ENCODE peak calls at places on chromosomes 3 and 15, in ten cellular contexts. One of them, this sample, is unnamed.

GRCh38 chr3:103388214-103388613 is 953.4 kb downstream of the ZPLD1 start:
- DNase-seq in H9: no peak
- DNase-seq in spleen: no peak
- DNase-seq in neuronal stem cell: no peak
- DNase-seq in Karpas-422: no peak
- DNase-seq in heart right ventricle: no peak
- DNase-seq in WERI-Rb-1: no peak
- DNase-seq in AG04450: peak; percentile 37
- DNase-seq in H1: no peak
- DNase-seq in naive thymus-derived CD4-positive, alpha-beta T cell: no peak
- DNase-seq in this sample: no peak

GRCh38 chr3:170978335-170978745 is 48.2 kb downstream of the SLC2A2 start:
- DNase-seq in AG04450: no peak
- DNase-seq in neuronal stem cell: no peak
- DNase-seq in H1: no peak
- DNase-seq in naive thymus-derived CD4-positive, alpha-beta T cell: no peak
- DNase-seq in H9: no peak
- DNase-seq in Karpas-422: no peak
- DNase-seq in spleen: no peak
- DNase-seq in heart right ventricle: no peak
- DNase-seq in WERI-Rb-1: no peak
- DNase-seq in this sample: no peak

GRCh38 chr15:88061452-88061851 is 195.1 kb downstream of the NTRK3 start:
- DNase-seq in heart right ventricle: no peak
- DNase-seq in WERI-Rb-1: no peak
- DNase-seq in AG04450: no peak
- DNase-seq in H9: no peak
- DNase-seq in neuronal stem cell: no peak
- DNase-seq in naive thymus-derived CD4-positive, alpha-beta T cell: no peak
- DNase-seq in Karpas-422: no peak
- DNase-seq in H1: no peak
- DNase-seq in spleen: no peak
- DNase-seq in this sample: no peak

GRCh38 chr15:55357774-55358173 is 38.8 kb downstream of the PIGB start:
- DNase-seq in heart right ventricle: no peak
- DNase-seq in AG04450: peak; percentile 15
- DNase-seq in naive thymus-derived CD4-positive, alpha-beta T cell: no peak
- DNase-seq in neuronal stem cell: no peak
- DNase-seq in WERI-Rb-1: no peak
- DNase-seq in spleen: no peak
- DNase-seq in H9: no peak
- DNase-seq in Karpas-422: no peak
- DNase-seq in H1: no peak
- DNase-seq in this sample: no peak

GRCh38 chr3:69665026-69665739 is 74.1 kb upstream of the MITF start:
- DNase-seq in WERI-Rb-1: peak; percentile 58
- DNase-seq in spleen: no peak
- DNase-seq in neuronal stem cell: no peak
- DNase-seq in naive thymus-derived CD4-positive, alpha-beta T cell: no peak
- DNase-seq in AG04450: no peak
- DNase-seq in H1: no peak
- DNase-seq in heart right ventricle: no peak
- DNase-seq in Karpas-422: no peak
- DNase-seq in H9: no peak
- DNase-seq in this sample: no peak

GRCh38 chr3:185316740-185317407 is 46.1 kb upstream of the MAP3K13 start:
- DNase-seq in AG04450: no peak
- DNase-seq in naive thymus-derived CD4-positive, alpha-beta T cell: no peak
- DNase-seq in spleen: no peak
- DNase-seq in neuronal stem cell: no peak
- DNase-seq in heart right ventricle: no peak
- DNase-seq in H9: no peak
- DNase-seq in Karpas-422: no peak
- DNase-seq in WERI-Rb-1: no peak
- DNase-seq in H1: no peak
- DNase-seq in this sample: no peak

GRCh38 chr15:74725845-74726773 is 781 bp upstream of the CYP1A1 start:
- DNase-seq in H9: peak; percentile 73
- DNase-seq in WERI-Rb-1: peak; percentile 56
- DNase-seq in Karpas-422: no peak
- DNase-seq in H1: peak; percentile 81
- DNase-seq in naive thymus-derived CD4-positive, alpha-beta T cell: peak; percentile 22
- DNase-seq in neuronal stem cell: peak; percentile 57
- DNase-seq in heart right ventricle: peak; percentile 61
- DNase-seq in AG04450: no peak
- DNase-seq in spleen: peak; percentile 85
- DNase-seq in this sample: peak; percentile 33

GRCh38 chr3:127220497-127220896 is 27.6 kb downstream of the PRR23E start:
- DNase-seq in heart right ventricle: no peak
- DNase-seq in H1: no peak
- DNase-seq in Karpas-422: no peak
- DNase-seq in AG04450: no peak
- DNase-seq in WERI-Rb-1: no peak
- DNase-seq in naive thymus-derived CD4-positive, alpha-beta T cell: no peak
- DNase-seq in neuronal stem cell: no peak
- DNase-seq in H9: no peak
- DNase-seq in spleen: no peak
- DNase-seq in this sample: no peak

GRCh38 chr15:67091073-67091965 is 25.9 kb downstream of the SMAD3 start:
- DNase-seq in H1: no peak
- DNase-seq in WERI-Rb-1: no peak
- DNase-seq in Karpas-422: no peak
- DNase-seq in spleen: peak; percentile 86
- DNase-seq in heart right ventricle: peak; percentile 73
- DNase-seq in naive thymus-derived CD4-positive, alpha-beta T cell: no peak
- DNase-seq in AG04450: peak; percentile 86
- DNase-seq in neuronal stem cell: no peak
- DNase-seq in H9: no peak
- DNase-seq in this sample: peak; percentile 44

GRCh38 chr15:75230524-75231371 is 27.4 kb upstream of the GOLGA6C start:
- DNase-seq in neuronal stem cell: no peak
- DNase-seq in H9: no peak
- DNase-seq in AG04450: no peak
- DNase-seq in heart right ventricle: no peak
- DNase-seq in spleen: peak; percentile 51
- DNase-seq in naive thymus-derived CD4-positive, alpha-beta T cell: no peak
- DNase-seq in H1: no peak
- DNase-seq in Karpas-422: peak; percentile 76
- DNase-seq in WERI-Rb-1: no peak
- DNase-seq in this sample: no peak

GRCh38 chr3:165439765-165440164 is 243.6 kb upstream of the SLITRK3 start:
- DNase-seq in H1: no peak
- DNase-seq in spleen: no peak
- DNase-seq in H9: no peak
- DNase-seq in Karpas-422: no peak
- DNase-seq in naive thymus-derived CD4-positive, alpha-beta T cell: no peak
- DNase-seq in neuronal stem cell: no peak
- DNase-seq in heart right ventricle: no peak
- DNase-seq in WERI-Rb-1: no peak
- DNase-seq in AG04450: no peak
- DNase-seq in this sample: no peak

GRCh38 chr15:69526086-69526485 is 73.5 kb downstream of the RPLP1 start:
- DNase-seq in WERI-Rb-1: no peak
- DNase-seq in H9: peak; percentile 5
- DNase-seq in neuronal stem cell: no peak
- DNase-seq in naive thymus-derived CD4-positive, alpha-beta T cell: no peak
- DNase-seq in AG04450: no peak
- DNase-seq in Karpas-422: no peak
- DNase-seq in heart right ventricle: no peak
- DNase-seq in H1: no peak
- DNase-seq in spleen: no peak
- DNase-seq in this sample: no peak

GRCh38 chr3:146390967-146391366 is 78.4 kb downstream of the PLSCR2 start:
- DNase-seq in naive thymus-derived CD4-positive, alpha-beta T cell: no peak
- DNase-seq in spleen: no peak
- DNase-seq in neuronal stem cell: no peak
- DNase-seq in H1: no peak
- DNase-seq in heart right ventricle: no peak
- DNase-seq in H9: no peak
- DNase-seq in Karpas-422: no peak
- DNase-seq in WERI-Rb-1: no peak
- DNase-seq in AG04450: peak; percentile 88
- DNase-seq in this sample: no peak

GRCh38 chr3:963755-964154 is 129.1 kb upstream of the CNTN6 start:
- DNase-seq in heart right ventricle: no peak
- DNase-seq in H9: no peak
- DNase-seq in naive thymus-derived CD4-positive, alpha-beta T cell: no peak
- DNase-seq in Karpas-422: no peak
- DNase-seq in AG04450: no peak
- DNase-seq in neuronal stem cell: no peak
- DNase-seq in H1: no peak
- DNase-seq in spleen: no peak
- DNase-seq in WERI-Rb-1: no peak
- DNase-seq in this sample: no peak
- H3K9me3 ChIP-seq in heart right ventricle: no peaks in the 10 kb centered on the region
- H3K9me3 ChIP-seq in H9: no peaks in the 10 kb centered on the region
- H3K9me3 ChIP-seq in naive thymus-derived CD4-positive, alpha-beta T cell: no peaks in the 10 kb centered on the region
- H3K9me3 ChIP-seq in Karpas-422: no peaks in the 10 kb centered on the region
- H3K9me3 ChIP-seq in AG04450: peaks cover 12% of the 10 kb centered on the region
- H3K9me3 ChIP-seq in neuronal stem cell: no peaks in the 10 kb centered on the region
- H3K9me3 ChIP-seq in H1: no peaks in the 10 kb centered on the region
- H3K9me3 ChIP-seq in spleen: no peaks in the 10 kb centered on the region
- H3K9me3 ChIP-seq in WERI-Rb-1: no peaks in the 10 kb centered on the region
- H3K9me3 ChIP-seq in this sample: no peaks in the 10 kb centered on the region

GRCh38 chr15:97598353-97598798 is 362.1 kb upstream of the ARRDC4 start:
- DNase-seq in AG04450: no peak
- DNase-seq in heart right ventricle: no peak
- DNase-seq in neuronal stem cell: no peak
- DNase-seq in H9: no peak
- DNase-seq in Karpas-422: no peak
- DNase-seq in spleen: no peak
- DNase-seq in H1: no peak
- DNase-seq in WERI-Rb-1: no peak
- DNase-seq in naive thymus-derived CD4-positive, alpha-beta T cell: no peak
- DNase-seq in this sample: no peak

GRCh38 chr15:97604673-97605072 is 355.8 kb upstream of the ARRDC4 start:
- DNase-seq in spleen: no peak
- DNase-seq in WERI-Rb-1: no peak
- DNase-seq in H1: no peak
- DNase-seq in AG04450: no peak
- DNase-seq in heart right ventricle: no peak
- DNase-seq in H9: no peak
- DNase-seq in naive thymus-derived CD4-positive, alpha-beta T cell: no peak
- DNase-seq in neuronal stem cell: no peak
- DNase-seq in Karpas-422: no peak
- DNase-seq in this sample: no peak

GRCh38 chr15:97600190-97600589 is 360.3 kb upstream of the ARRDC4 start:
- DNase-seq in H9: no peak
- DNase-seq in spleen: no peak
- DNase-seq in H1: no peak
- DNase-seq in neuronal stem cell: no peak
- DNase-seq in WERI-Rb-1: no peak
- DNase-seq in heart right ventricle: no peak
- DNase-seq in naive thymus-derived CD4-positive, alpha-beta T cell: no peak
- DNase-seq in AG04450: no peak
- DNase-seq in Karpas-422: no peak
- DNase-seq in this sample: no peak
- H3K9me3 ChIP-seq in H9: no peaks in the 10 kb centered on the region
- H3K9me3 ChIP-seq in spleen: no peaks in the 10 kb centered on the region
- H3K9me3 ChIP-seq in H1: no peaks in the 10 kb centered on the region
- H3K9me3 ChIP-seq in neuronal stem cell: no peaks in the 10 kb centered on the region
- H3K9me3 ChIP-seq in WERI-Rb-1: no peaks in the 10 kb centered on the region
- H3K9me3 ChIP-seq in heart right ventricle: no peaks in the 10 kb centered on the region
- H3K9me3 ChIP-seq in naive thymus-derived CD4-positive, alpha-beta T cell: no peaks in the 10 kb centered on the region
- H3K9me3 ChIP-seq in AG04450: peaks cover 16% of the 10 kb centered on the region
- H3K9me3 ChIP-seq in Karpas-422: peaks cover 19% of the 10 kb centered on the region
- H3K9me3 ChIP-seq in this sample: no peaks in the 10 kb centered on the region

GRCh38 chr3:14031271-14031670 is 93.4 kb downstream of the CHCHD4 start:
- DNase-seq in WERI-Rb-1: no peak
- DNase-seq in H1: no peak
- DNase-seq in Karpas-422: no peak
- DNase-seq in naive thymus-derived CD4-positive, alpha-beta T cell: no peak
- DNase-seq in heart right ventricle: no peak
- DNase-seq in H9: no peak
- DNase-seq in neuronal stem cell: no peak
- DNase-seq in spleen: no peak
- DNase-seq in AG04450: no peak
- DNase-seq in this sample: no peak
- H3K9me3 ChIP-seq in WERI-Rb-1: peaks cover under 1% of the 10 kb centered on the region
- H3K9me3 ChIP-seq in H1: peaks cover 18% of the 10 kb centered on the region
- H3K9me3 ChIP-seq in Karpas-422: peaks cover under 1% of the 10 kb centered on the region
- H3K9me3 ChIP-seq in naive thymus-derived CD4-positive, alpha-beta T cell: no peaks in the 10 kb centered on the region
- H3K9me3 ChIP-seq in heart right ventricle: peaks cover 7% of the 10 kb centered on the region
- H3K9me3 ChIP-seq in H9: peaks cover 6% of the 10 kb centered on the region
- H3K9me3 ChIP-seq in neuronal stem cell: peaks cover 5% of the 10 kb centered on the region
- H3K9me3 ChIP-seq in spleen: peaks cover 5% of the 10 kb centered on the region
- H3K9me3 ChIP-seq in AG04450: peaks cover 4% of the 10 kb centered on the region
- H3K9me3 ChIP-seq in this sample: no peaks in the 10 kb centered on the region

GRCh38 chr15:25067725-25068309 is 113.0 kb downstream of the SNRPN start:
- DNase-seq in AG04450: no peak
- DNase-seq in WERI-Rb-1: no peak
- DNase-seq in H1: no peak
- DNase-seq in heart right ventricle: no peak
- DNase-seq in spleen: peak; percentile 21
- DNase-seq in Karpas-422: no peak
- DNase-seq in neuronal stem cell: no peak
- DNase-seq in H9: no peak
- DNase-seq in naive thymus-derived CD4-positive, alpha-beta T cell: no peak
- DNase-seq in this sample: no peak

GRCh38 chr15:25062551-25063430 is 108.0 kb downstream of the SNRPN start:
- DNase-seq in naive thymus-derived CD4-positive, alpha-beta T cell: no peak
- DNase-seq in WERI-Rb-1: no peak
- DNase-seq in AG04450: no peak
- DNase-seq in Karpas-422: no peak
- DNase-seq in H9: no peak
- DNase-seq in H1: no peak
- DNase-seq in neuronal stem cell: no peak
- DNase-seq in spleen: peak; percentile 30
- DNase-seq in heart right ventricle: no peak
- DNase-seq in this sample: no peak

GRCh38 chr15:25066708-25067107 is 111.9 kb downstream of the SNRPN start:
- DNase-seq in Karpas-422: no peak
- DNase-seq in H9: no peak
- DNase-seq in H1: no peak
- DNase-seq in WERI-Rb-1: no peak
- DNase-seq in neuronal stem cell: no peak
- DNase-seq in naive thymus-derived CD4-positive, alpha-beta T cell: no peak
- DNase-seq in spleen: peak; percentile 56
- DNase-seq in heart right ventricle: no peak
- DNase-seq in AG04450: no peak
- DNase-seq in this sample: no peak

GRCh38 chr15:25065876-25066275 is 111.1 kb downstream of the SNRPN start:
- DNase-seq in naive thymus-derived CD4-positive, alpha-beta T cell: no peak
- DNase-seq in WERI-Rb-1: no peak
- DNase-seq in heart right ventricle: no peak
- DNase-seq in AG04450: no peak
- DNase-seq in Karpas-422: no peak
- DNase-seq in H1: no peak
- DNase-seq in spleen: peak; percentile 22
- DNase-seq in neuronal stem cell: no peak
- DNase-seq in H9: no peak
- DNase-seq in this sample: no peak

DNA sequence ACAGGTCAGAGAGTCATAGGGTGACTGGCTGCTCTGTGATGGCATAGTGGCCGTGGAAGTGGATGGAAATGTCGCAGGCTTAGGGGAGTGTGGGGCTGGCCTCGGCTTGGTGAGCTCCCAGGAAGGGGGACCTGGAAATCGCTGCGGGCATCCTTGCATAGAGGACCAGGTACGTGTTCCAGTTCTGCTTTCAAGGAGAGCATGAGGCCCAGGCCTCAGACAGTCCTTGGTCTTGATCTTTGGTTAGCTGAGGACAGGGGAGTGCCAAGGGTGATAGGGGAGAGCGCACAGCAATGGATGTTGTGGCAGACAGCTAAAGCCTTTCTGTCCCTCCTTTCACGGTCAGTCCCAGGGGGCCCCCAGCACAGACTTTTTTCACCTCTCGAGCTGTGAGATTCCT is 110.5 kb downstream of the SNRPN start:
- DNase-seq in H1: no peak
- DNase-seq in WERI-Rb-1: no peak
- DNase-seq in Karpas-422: no peak
- DNase-seq in naive thymus-derived CD4-positive, alpha-beta T cell: no peak
- DNase-seq in H9: no peak
- DNase-seq in heart right ventricle: no peak
- DNase-seq in AG04450: no peak
- DNase-seq in spleen: peak; percentile 51
- DNase-seq in neuronal stem cell: no peak
- DNase-seq in this sample: no peak
- H3K9me3 ChIP-seq in H1: peaks cover 100% of the 10 kb centered on the region
- H3K9me3 ChIP-seq in WERI-Rb-1: peaks cover 93% of the 10 kb centered on the region
- H3K9me3 ChIP-seq in Karpas-422: peaks cover 75% of the 10 kb centered on the region
- H3K9me3 ChIP-seq in naive thymus-derived CD4-positive, alpha-beta T cell: peaks cover 51% of the 10 kb centered on the region
- H3K9me3 ChIP-seq in H9: peaks cover 100% of the 10 kb centered on the region
- H3K9me3 ChIP-seq in heart right ventricle: peaks cover 100% of the 10 kb centered on the region
- H3K9me3 ChIP-seq in AG04450: peaks cover 100% of the 10 kb centered on the region
- H3K9me3 ChIP-seq in spleen: peaks cover 100% of the 10 kb centered on the region
- H3K9me3 ChIP-seq in neuronal stem cell: peaks cover 100% of the 10 kb centered on the region
- H3K9me3 ChIP-seq in this sample: peaks cover 48% of the 10 kb centered on the region

This sample was measured in T-helper 17 cell.